ENCODE peak calls at places on chromosomes 4 and X, in four cellular contexts. E is right lobe of liver, U is uterus, H is esophagus muscularis mucosa. G is an unnamed sample.

GRCh38 chr4:59247032-59247431 is 1953.1 kb upstream of the ADGRL3 start:
- DNase-seq in E (no peak), U (no peak), H (no peak), G (no peak)

GRCh38 chr4:3824521-3825270 is 58.5 kb downstream of the ADRA2C start:
- DNase-seq in E (peak; percentile 34), U (no peak), H (no peak), G (no peak)

GRCh38 chr4:186727149-186727976 is 3.7 kb upstream of the FAT1 start:
- DNase-seq in E (no peak), U (no peak), H (peak; percentile 88), G (no peak)

GRCh38 chr4:145937990-145938611 is 522 bp downstream of the ZNF827 start:
- DNase-seq in E (no peak), U (peak; percentile 21), H (no peak), G (peak; percentile 29)

GRCh38 chr4:99915449-99915848 is 21.2 kb upstream of the LAMTOR3 start:
- DNase-seq in E (no peak), U (no peak), H (no peak), G (no peak)

GRCh38 chrX:154321624-154322023 is 26.0 kb downstream of the TKTL1 start:
- DNase-seq in E (peak; percentile 27), U (no peak), H (no peak), G (no peak)

GRCh38 chr4:169397762-169398161 is 127.0 kb upstream of the SH3RF1 start:
- DNase-seq in E (no peak), U (no peak), H (no peak), G (no peak)

GRCh38 chr4:164959896-164960295 is 17.6 kb downstream of the TRIM61 start:
- DNase-seq in E (no peak), U (no peak), H (no peak), G (no peak)

GRCh38 chr4:21749936-21750335 is 198.6 kb downstream of the KCNIP4 start:
- DNase-seq in E (no peak), U (no peak), H (no peak), G (no peak)

GRCh38 chrX:9269134-9269533 is 195.7 kb upstream of the TBL1X start:
- DNase-seq in E (no peak), U (no peak), H (no peak), G (no peak)

GRCh38 chrX:30938295-30938694 is 49.2 kb upstream of the TAB3 start:
- DNase-seq in E (no peak), U (no peak), H (no peak), G (no peak)

GRCh38 chr4:18935956-18936355 is 914.4 kb upstream of the LCORL start:
- DNase-seq in E (no peak), U (no peak), H (no peak), G (peak; percentile 63)

GRCh38 chr4:183821090-183821853 is 83.8 kb upstream of the STOX2 start:
- DNase-seq in E (no peak), U (no peak), H (no peak), G (no peak)

GRCh38 chr4:15654556-15655222 is 468 bp downstream of the FBXL5 start:
- DNase-seq in E (peak; percentile 73), U (peak; percentile 56), H (no peak), G (peak; percentile 49)

GRCh38 chr4:45732161-45732560 is 391.7 kb downstream of the GABRG1 start:
- DNase-seq in E (no peak), U (no peak), H (no peak), G (no peak)

GRCh38 chrX:69130448-69130847 is 34.8 kb downstream of the PJA1 start:
- DNase-seq in E (no peak), U (no peak), H (no peak), G (no peak)

GRCh38 chrX:107207943-107208342 is 1.5 kb downstream of the DNAAF6 start:
- DNase-seq in E (no peak), U (no peak), H (no peak), G (no peak)

GRCh38 chr4:109559625-109559982 is 442 bp upstream of the MCUB start:
- DNase-seq in E (no peak), U (peak; percentile 29), H (no peak), G (peak; percentile 10)

GRCh38 chrX:104565791-104566687 is at the start of gene IL1RAPL2:
- DNase-seq in E (peak; percentile 79), U (no peak), H (no peak), G (peak; percentile 52)

GRCh38 chrX:11261260-11261659 is 32.0 kb upstream of the AMELX start:
- DNase-seq in E (no peak), U (no peak), H (no peak), G (no peak)

GRCh38 chrX:69961365-69962072 is 88.2 kb downstream of the AWAT2 start:
- DNase-seq in E (no peak), U (no peak), H (no peak), G (no peak)

GRCh38 chrX:1928805-1929204 is 313.9 kb downstream of the ASMT start:
- DNase-seq in E (no peak), U (no peak), H (no peak), G (no peak)

GRCh38 chr4:146095867-146096266 is 79.7 kb upstream of the LSM6 start:
- DNase-seq in E (no peak), U (no peak), H (no peak), G (no peak)

GRCh38 chrX:99914676-99915075 is 495.4 kb downstream of the PCDH19 start:
- DNase-seq in E (no peak), U (no peak), H (no peak), G (no peak)

GRCh38 chrX:75155454-75155829 is 641 bp downstream of the ABCB7 start:
- DNase-seq in E (no peak), U (no peak), H (no peak), G (no peak)

GRCh38 chr4:84734037-84734436 is 151.1 kb downstream of the CDS1 start:
- DNase-seq in E (no peak), U (no peak), H (no peak), G (no peak)

GRCh38 chr4:5925419-5926187 is 32.7 kb upstream of the CRMP1 start:
- DNase-seq in E (no peak), U (no peak), H (no peak), G (no peak)

GRCh38 chrX:46913710-46914109 is 1.5 kb downstream of the JADE3 start:
- DNase-seq in E (peak; percentile 58), U (peak; percentile 34), H (no peak), G (peak; percentile 29)

GRCh38 chr4:93897559-93897958 is 69.0 kb downstream of the ATOH1 start:
- DNase-seq in E (no peak), U (no peak), H (no peak), G (no peak)
- H3K4me1 ChIP-seq in E (no peaks in the 10 kb centered on the region), U (no peaks in the 10 kb centered on the region), H (no peaks in the 10 kb centered on the region), G (no peaks in the 10 kb centered on the region)

GRCh38 chr4:78845469-78845868 is 69.3 kb downstream of the BMP2K start:
- DNase-seq in E (no peak), U (no peak), H (no peak), G (no peak)
- TF ChIP-seq CTCF in E (no peak), U (no peak), H (no peak), G (no peak)

GRCh38 chr4:39528056-39528465 is 822 bp upstream of the UGDH start:
- DNase-seq in E (no peak), U (peak; percentile 83), H (peak; percentile 94), G (no peak)
- TF ChIP-seq POLR2A in E (no peak), U (no peak), H (no peak), G (no peak)

GRCh38 chr4:1207157-1207470 is 34.7 kb upstream of the SPON2 start:
- DNase-seq in E (peak; percentile 56), U (no peak), H (no peak), G (peak; percentile 1)

GRCh38 chr4:1204286-1204827 is 32.0 kb upstream of the SPON2 start:
- DNase-seq in E (no peak), U (no peak), H (no peak), G (no peak)

GRCh38 chr4:1206299-1207156 is 34.1 kb upstream of the SPON2 start:
- DNase-seq in E (no peak), U (peak; percentile 25), H (no peak), G (peak; percentile 1)

GRCh38 chr4:1204828-1205591 is 32.6 kb upstream of the SPON2 start:
- DNase-seq in E (peak; percentile 96), U (peak; percentile 23), H (no peak), G (peak; percentile 0)

GRCh38 chr4:1205641-1206298 is 33.4 kb upstream of the SPON2 start:
- DNase-seq in E (no peak), U (peak; percentile 22), H (no peak), G (no peak)
- H3K4me1 ChIP-seq in E (peaks cover 17% of the 10 kb centered on the region), U (peaks cover 48% of the 10 kb centered on the region), H (peaks cover 79% of the 10 kb centered on the region), G (peaks cover 37% of the 10 kb centered on the region)

GRCh38 chr4:139617702-139618490 is 47.7 kb upstream of the MGST2 start:
- DNase-seq in E (no peak), U (no peak), H (no peak), G (no peak)
- TF ChIP-seq CTCF in E (peak; percentile 26), U (peak; percentile 33), H (peak; percentile 51), G (no peak)

DNA sequence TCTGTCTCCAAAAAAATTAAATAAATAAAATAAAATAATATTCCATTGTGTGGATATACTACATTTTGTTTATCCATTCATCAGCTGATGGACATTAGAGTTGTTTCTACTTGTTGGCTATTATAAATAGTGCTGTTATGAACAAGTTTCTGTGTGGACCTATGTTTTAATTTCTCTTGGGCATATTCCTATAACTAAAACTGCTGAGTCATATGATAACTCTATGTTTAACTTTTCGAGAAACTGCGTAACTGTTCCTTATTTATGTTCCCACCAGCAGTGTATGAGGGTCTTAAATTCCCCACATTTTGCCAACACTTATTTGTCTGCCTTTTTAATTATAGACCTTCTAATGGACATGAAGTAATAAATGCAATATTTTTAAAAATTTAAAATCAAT is 369.5 kb downstream of the CHIC1 start:
- DNase-seq in E (no peak), U (no peak), H (no peak), G (no peak)
- TF ChIP-seq POLR2A in E (no peak), U (no peak), H (no peak), G (no peak)

GRCh38 chr4:7714738-7715137 is 224.9 kb downstream of the AFAP1 start:
- DNase-seq in E (no peak), U (no peak), H (no peak), G (no peak)
- H3K4me1 ChIP-seq in E (no peaks in the 10 kb centered on the region), U (peaks cover 5% of the 10 kb centered on the region), H (peaks cover 6% of the 10 kb centered on the region), G (no peaks in the 10 kb centered on the region)

GRCh38 chr4:126221717-126222116 is 907.0 kb downstream of the FAT4 start:
- DNase-seq in E (no peak), U (no peak), H (no peak), G (no peak)
- TF ChIP-seq CTCF in E (no peak), U (no peak), H (no peak), G (no peak)

G was measured in thyroid gland.